ENCODE peak calls at places on chromosomes 16 and 17, in six cellular contexts. V is mammary epithelial cell, O is A549, T is PC-3, A is aorta, L is adrenal gland. M is an unnamed sample. For H3K4me1, the result is how much of the 10 kb centered on the place peaks cover.

GRCh38 chr16:76246587-76246986 is 30.6 kb upstream of the CNTNAP4 start:
- DNase-seq in A (no peak), L (no peak), V (no peak), O (no peak), T (no peak), M (no peak)

GRCh38 chr17:37430051-37430591 is 23.4 kb downstream of the TADA2A start:
- DNase-seq in O (no peak), L (no peak), V (peak), A (no peak), T (no peak), M (no peak)

GRCh38 chr16:12350945-12351344 is 374.4 kb downstream of the SNX29 start:
- DNase-seq in V (no peak), O (peak), T (no peak), L (no peak), A (no peak), M (no peak)

GRCh38 chr16:66472961-66473610 is 46.0 kb downstream of the BEAN1 start:
- DNase-seq in O (no peak), V (no peak), T (no peak), A (peak), L (no peak), M (no peak)

GRCh38 chr16:79272141-79272577 is 328.4 kb downstream of the MAF start:
- DNase-seq in V (no peak), A (no peak), T (no peak), L (no peak), O (no peak), M (no peak)

GRCh38 chr17:41464173-41464572 is 3.0 kb downstream of the KRT32 start:
- DNase-seq in L (no peak), V (no peak), T (no peak), A (no peak), O (no peak), M (no peak)

GRCh38 chr16:87851141-87851587 is 18.1 kb downstream of the SLC7A5 start:
- DNase-seq in O (no peak), A (no peak), L (no peak), T (no peak), V (peak), M (peak)

GRCh38 chr17:63881935-63882601 is at the start of gene GH2:
- DNase-seq in L (peak), V (peak), O (peak), A (no peak), T (peak), M (no peak)

GRCh38 chr17:13634001-13634400 is 32.3 kb upstream of the HS3ST3A1 start:
- DNase-seq in O (no peak), T (no peak), V (no peak), A (no peak), L (no peak), M (no peak)

GRCh38 chr17:34408439-34408838 is 45.4 kb upstream of the CCL1 start:
- DNase-seq in L (no peak), T (no peak), A (no peak), V (no peak), O (no peak), M (no peak)

GRCh38 chr16:67223992-67224391 is 2.9 kb upstream of the TMEM208 start:
- DNase-seq in O (no peak), A (no peak), V (no peak), T (no peak), L (no peak), M (no peak)

GRCh38 chr17:18309202-18309601 is 5.6 kb downstream of the TOP3A start:
- DNase-seq in T (no peak), A (peak), L (no peak), V (no peak), O (no peak), M (no peak)

GRCh38 chr16:50257876-50258275 is 8.5 kb upstream of the ADCY7 start:
- DNase-seq in L (no peak), A (peak), V (no peak), T (no peak), O (no peak), M (no peak)

GRCh38 chr16:59067207-59067606 is 333.1 kb upstream of the GOT2 start:
- DNase-seq in A (no peak), T (no peak), V (peak), O (no peak), L (peak), M (no peak)

GRCh38 chr16:67000384-67001158 is 12.2 kb downstream of the CES4A start:
- DNase-seq in A (peak), O (no peak), T (peak), V (no peak), L (peak), M (peak)

GRCh38 chr17:81036128-81036891 is 1.4 kb downstream of the BAIAP2 start:
- DNase-seq in V (no peak), L (no peak), O (no peak), A (no peak), T (peak), M (peak)

GRCh38 chr17:75830168-75831031 is 13.8 kb downstream of the UNC13D start:
- DNase-seq in T (peak), L (no peak), V (no peak), O (no peak), A (no peak), M (no peak)

GRCh38 chr16:47139561-47140185 is 4.1 kb downstream of the NETO2 start:
- DNase-seq in A (no peak), T (no peak), L (no peak), V (peak), O (no peak), M (no peak)

GRCh38 chr17:78780335-78780734 is 1.7 kb downstream of the CYTH1 start:
- DNase-seq in O (no peak), L (no peak), T (no peak), A (peak), V (no peak), M (no peak)

GRCh38 chr16:10922328-10923145 is 19.7 kb downstream of the DEXI start:
- DNase-seq in O (no peak), T (no peak), L (peak), V (no peak), A (peak), M (peak)

GRCh38 chr17:82941021-82942001 is 101.5 kb upstream of the ZNF750 start:
- DNase-seq in O (no peak), A (peak), T (no peak), L (no peak), V (no peak), M (no peak)

GRCh38 chr16:84982434-84982833 is 28.9 kb downstream of the ZDHHC7 start:
- DNase-seq in T (no peak), L (no peak), O (no peak), A (no peak), V (no peak), M (peak)

GRCh38 chr17:82051776-82052637 is at the start of the genes GPS1 and RFNG:
- DNase-seq in T (peak), L (peak), O (peak), V (peak), A (peak), M (peak)

GRCh38 chr17:55567240-55568216 is 56.3 kb upstream of the SMIM36 start:
- DNase-seq in L (peak), T (no peak), V (no peak), A (no peak), O (no peak), M (peak)

GRCh38 chr16:4176794-4177438 is 60.7 kb upstream of the ADCY9 start:
- DNase-seq in O (peak), L (peak), A (no peak), V (peak), T (peak), M (no peak)

GRCh38 chr16:71648162-71648561 is 22.2 kb downstream of the MARVELD3 start:
- DNase-seq in V (no peak), L (no peak), A (no peak), T (no peak), O (no peak), M (no peak)

GRCh38 chr16:53433930-53434435 is 288 bp upstream of the RBL2 start:
- DNase-seq in V (no peak), A (no peak), L (peak), T (peak), O (no peak), M (no peak)

GRCh38 chr16:27748868-27749546 is 199.1 kb downstream of the KATNIP start:
- DNase-seq in L (peak), O (peak), A (no peak), T (peak), V (peak), M (no peak)

GRCh38 chr17:14748036-14748715 is 447.3 kb downstream of the HS3ST3B1 start:
- DNase-seq in A (no peak), V (peak), O (no peak), T (peak), L (no peak), M (no peak)

GRCh38 chr16:21158208-21159110 is at the start of gene LDAF1:
- DNase-seq in O (peak), L (peak), V (peak), A (peak), T (peak), M (peak)

GRCh38 chr16:69311533-69312388 is 611 bp downstream of the VPS4A start:
- DNase-seq in A (peak), V (peak), O (peak), T (peak), L (peak), M (peak)

GRCh38 chr17:61662771-61663170 is 71.8 kb upstream of the NACA2 start:
- DNase-seq in O (no peak), L (no peak), A (no peak), V (no peak), T (no peak), M (no peak)

GRCh38 chr17:59165933-59166342 is 10.4 kb downstream of the PRR11 start:
- DNase-seq in A (no peak), V (peak), O (peak), L (peak), T (peak), M (no peak)

GRCh38 chr17:68355093-68355492 is 63.8 kb downstream of the ARSG start:
- DNase-seq in V (no peak), L (no peak), O (peak), A (no peak), T (peak), M (no peak)

GRCh38 chr17:16406742-16407674 is 8.4 kb upstream of the TRPV2 start:
- DNase-seq in V (no peak), A (peak), O (peak), L (no peak), T (peak), M (peak)

GRCh38 chr17:15398736-15399331 is 57.4 kb upstream of the TEKT3 start:
- DNase-seq in O (peak), V (peak), A (no peak), T (peak), L (peak), M (peak)

GRCh38 chr17:79478051-79478461 is 132.8 kb downstream of the RBFOX3 start:
- DNase-seq in L (no peak), A (no peak), T (no peak), O (no peak), V (no peak), M (no peak)

GRCh38 chr17:61904094-61904710 is 23.6 kb downstream of the INTS2 start:
- DNase-seq in T (no peak), O (no peak), V (no peak), L (peak), A (no peak), M (no peak)

GRCh38 chr16:63361032-63361624 is 1324.9 kb upstream of the CDH8 start:
- DNase-seq in V (peak), A (no peak), T (peak), O (peak), L (peak), M (no peak)

GRCh38 chr17:48537316-48537715 is 6.5 kb upstream of the HOXB1 start:
- DNase-seq in O (no peak), V (no peak), A (no peak), L (no peak), T (no peak), M (no peak)
- H3K27ac ChIP-seq in O (peak), V (no peak), A (no peak), L (no peak), T (no peak), M (no peak)

DNA sequence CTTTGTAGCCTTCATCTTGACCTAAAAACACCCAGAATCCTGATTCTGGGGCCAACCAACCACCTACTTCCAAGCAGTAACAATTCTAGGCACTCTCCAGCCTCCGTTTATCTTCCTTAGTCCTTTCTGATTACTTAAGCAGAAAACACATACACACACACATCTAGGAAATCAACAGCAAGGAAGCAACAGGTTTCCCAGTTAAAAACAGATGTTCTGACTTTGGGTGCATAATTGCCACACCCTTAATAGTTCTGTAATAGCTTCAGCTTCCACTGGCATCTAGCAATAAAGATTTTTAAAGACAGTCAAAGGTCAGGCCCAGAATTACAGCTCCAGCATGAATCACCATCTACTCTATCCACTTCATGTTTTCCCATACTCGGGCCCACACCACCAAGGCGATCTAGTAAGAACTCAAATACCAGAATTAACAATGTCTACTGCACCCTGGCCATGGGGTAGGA is 2.6 kb downstream of the ARHGAP17 start:
- DNase-seq in T (peak), O (peak), V (peak), L (peak), A (no peak), M (no peak)
- H3K4me1 ChIP-seq in T (under half), O (under half), V (under half), L (half or more), A (under half), M (half or more)

DNA sequence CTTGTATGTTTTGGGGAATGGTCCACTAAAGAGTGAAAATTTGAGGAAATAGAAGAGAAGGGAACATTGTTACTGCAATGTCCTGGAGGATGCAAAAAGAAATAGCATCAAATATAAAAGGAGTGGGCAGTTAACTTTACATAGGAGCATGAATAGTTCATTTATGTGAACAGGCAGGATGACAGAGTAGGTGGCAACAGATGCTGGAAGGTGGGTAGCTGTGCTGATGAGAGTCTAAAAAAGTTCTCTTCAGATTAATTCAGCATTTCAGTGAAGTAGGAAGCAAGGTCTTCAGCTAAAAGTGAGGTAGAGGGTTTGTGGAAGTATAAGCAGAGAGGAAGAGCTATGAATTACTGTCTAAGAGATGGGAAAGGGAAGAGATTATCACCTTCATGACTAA is 276.5 kb downstream of the KIF2B start:
- DNase-seq in A (no peak), T (no peak), L (no peak), V (no peak), O (no peak), M (no peak)
- H3K27ac ChIP-seq in A (no peak), T (no peak), L (no peak), V (no peak), O (no peak), M (no peak)

GRCh38 chr17:1193300-1193699 is 13.5 kb upstream of the ABR start:
- DNase-seq in O (no peak), V (no peak), A (no peak), T (no peak), L (no peak), M (no peak)
- H3K4me1 ChIP-seq in O (under half), V (under half), A (under half), T (under half), L (under half), M (under half)

GRCh38 chr16:83901101-83901500 is 2.2 kb downstream of the MLYCD start:
- DNase-seq in L (no peak), T (no peak), A (no peak), O (no peak), V (peak), M (no peak)

GRCh38 chr16:83900611-83901010 is 1.7 kb downstream of the MLYCD start:
- DNase-seq in O (no peak), V (no peak), T (no peak), L (no peak), A (no peak), M (no peak)

GRCh38 chr16:83907111-83907510 is 8.2 kb downstream of the MLYCD start:
- DNase-seq in L (no peak), V (no peak), A (no peak), T (no peak), O (no peak), M (no peak)

GRCh38 chr16:83906690-83907089 is 7.8 kb downstream of the MLYCD start:
- DNase-seq in A (no peak), L (no peak), T (no peak), O (no peak), V (no peak), M (no peak)

GRCh38 chr16:83903739-83904138 is 4.8 kb downstream of the MLYCD start:
- DNase-seq in L (peak), T (no peak), O (no peak), A (no peak), V (no peak), M (peak)
- H3K27ac ChIP-seq in L (no peak), T (no peak), O (no peak), A (no peak), V (no peak), M (peak)

GRCh38 chr16:30065943-30066881 is 652 bp downstream of the ALDOA start:
- DNase-seq in V (peak), L (peak), T (no peak), O (peak), A (peak), M (no peak)

GRCh38 chr16:30064746-30065111 is 831 bp upstream of the ALDOA start:
- DNase-seq in T (no peak), V (no peak), A (no peak), O (no peak), L (no peak), M (no peak)

GRCh38 chr16:30066882-30067583 is 1.5 kb downstream of the ALDOA start:
- DNase-seq in V (peak), T (no peak), O (no peak), A (no peak), L (peak), M (peak)

GRCh38 chr16:30063893-30064745 is 1.4 kb upstream of the ALDOA start:
- DNase-seq in V (no peak), L (peak), T (peak), A (peak), O (peak), M (peak)

DNA sequence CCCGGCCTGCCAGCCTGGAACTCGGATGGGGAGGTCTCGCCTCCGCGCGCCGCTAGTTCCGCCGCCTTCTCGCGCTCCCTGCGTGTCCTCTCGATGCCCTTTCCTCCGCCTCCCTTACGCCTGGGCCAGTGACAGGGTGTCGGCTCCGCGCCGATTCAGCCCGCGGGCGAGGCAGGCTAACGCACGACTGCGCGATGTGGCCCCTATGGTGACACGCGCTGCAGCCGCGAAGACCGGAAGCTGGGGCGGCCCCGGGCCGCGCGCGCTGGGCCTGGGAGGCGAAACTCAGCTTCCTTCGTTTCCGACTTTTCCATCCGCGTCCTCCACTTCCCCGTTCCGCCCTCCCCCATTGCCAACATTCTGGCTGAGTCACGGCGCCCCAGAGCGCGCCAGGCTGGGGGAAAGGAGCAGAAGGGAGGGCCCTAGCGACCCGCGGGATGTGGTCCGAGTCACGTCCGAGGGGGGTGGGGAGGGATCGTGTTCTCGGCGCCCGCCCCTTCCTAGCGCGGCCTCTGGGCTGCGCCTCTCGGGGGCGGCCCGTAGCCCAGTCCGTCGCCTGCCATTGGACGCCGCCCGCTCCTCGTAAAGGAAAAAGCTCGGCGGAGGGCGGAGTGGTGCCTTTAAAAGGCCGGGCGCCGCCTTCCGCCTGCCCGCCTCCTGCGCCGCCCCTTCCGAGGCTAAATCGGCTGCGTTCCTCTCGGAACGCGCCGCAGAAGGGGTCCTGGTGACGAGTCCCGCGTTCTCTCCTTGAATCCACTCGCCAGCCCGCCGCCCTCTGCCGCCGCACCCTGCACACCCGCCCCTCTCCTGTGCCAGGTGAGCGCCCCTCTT is at the start of gene ALDOA:
- DNase-seq in T (peak), O (peak), L (peak), A (peak), V (peak), M (peak)
- H3K4me1 ChIP-seq in T (under half), O (under half), L (under half), A (under half), V (under half), M (half or more)

GRCh38 chr17:45096141-45096540 is 35.0 kb downstream of the NMT1 start:
- DNase-seq in V (peak), T (peak), O (peak), L (peak), A (no peak), M (no peak)

GRCh38 chr17:45091778-45092425 is 30.8 kb downstream of the NMT1 start:
- DNase-seq in O (peak), V (no peak), L (no peak), A (no peak), T (peak), M (no peak)

GRCh38 chr17:45093444-45094110 is 32.5 kb downstream of the NMT1 start:
- DNase-seq in T (no peak), L (no peak), O (no peak), A (no peak), V (no peak), M (peak)

GRCh38 chr17:45090711-45091110 is 29.6 kb downstream of the NMT1 start:
- DNase-seq in L (peak), A (no peak), O (peak), V (no peak), T (no peak), M (no peak)

GRCh38 chr17:45092932-45093430 is 31.9 kb downstream of the NMT1 start:
- DNase-seq in V (peak), L (peak), T (peak), A (peak), O (peak), M (peak)
- H3K27ac ChIP-seq in V (peak), L (peak), T (peak), A (peak), O (peak), M (peak)

GRCh38 chr17:40112191-40112590 is 9.6 kb upstream of the MSL1 start:
- DNase-seq in A (no peak), T (no peak), L (no peak), O (no peak), V (no peak), M (no peak)
- H3K4me1 ChIP-seq in A (under half), T (half or more), L (half or more), O (half or more), V (half or more), M (half or more)

M was measured in psoas muscle.